ENCODE peak calls at places on chromosomes 16 and 17, in five cellular contexts. B, O, M, F and P are unnamed samples.

GRCh38 chr16:58128721-58129096 is 472 bp downstream of the CFAP20 start:
- DNase-seq in B (no peak), O (peak; percentile 61), M (no peak), F (no peak), P (no peak)

GRCh38 chr17:57519199-57519598 is 225.9 kb downstream of the CCDC182 start:
- DNase-seq in B (peak; percentile 51), O (no peak), M (no peak), F (no peak), P (no peak)

GRCh38 chr16:80656731-80657150 is 115.9 kb downstream of the DYNLRB2 start:
- DNase-seq in B (no peak), O (no peak), M (peak; percentile 38), F (no peak), P (no peak)

GRCh38 chr16:55508941-55509920 is at the start of gene LPCAT2:
- DNase-seq in B (peak; percentile 93), O (no peak), M (no peak), F (peak; percentile 88), P (no peak)

GRCh38 chr17:8125947-8126305 is 2.0 kb upstream of the HES7 start:
- DNase-seq in B (peak; percentile 31), O (peak; percentile 55), M (no peak), F (no peak), P (no peak)

GRCh38 chr16:69853481-69853880 is 91.3 kb downstream of the WWP2 start:
- DNase-seq in B (no peak), O (no peak), M (no peak), F (no peak), P (no peak)

GRCh38 chr17:9729034-9729650 is 62.2 kb downstream of the DHRS7C start:
- DNase-seq in B (peak; percentile 31), O (peak; percentile 39), M (peak; percentile 55), F (no peak), P (peak; percentile 50)

GRCh38 chr17:72392056-72393010 is 271.5 kb downstream of the SOX9 start:
- DNase-seq in B (peak; percentile 91), O (no peak), M (no peak), F (no peak), P (no peak)